ENCODE peak calls at places on chromosomes 11 and 22, in five cellular contexts. D is GM19239; V is A549; C is caudate nucleus; T is activated CD4-positive, alpha-beta memory T cell treated with anti-CD3 and anti-CD28 coated beads for 36 hours. O is an unnamed sample.

GRCh38 chr11:36340909-36341308 is 44.8 kb downstream of the PRR5L start:
- DNase-seq in D (no peak), V (no peak), C (no peak), T (no peak), O (no peak)

GRCh38 chr11:35005156-35005780 is 88.8 kb downstream of the PDHX start:
- DNase-seq in D (no peak), V (no peak), C (no peak), T (no peak), O (no peak)

GRCh38 chr11:123061403-123062157 is at the start of gene HSPA8:
- DNase-seq in D (no peak), V (no peak), C (peak), T (peak), O (peak)

GRCh38 chr11:112096194-112096593 is 9.5 kb downstream of the SDHD start:
- DNase-seq in D (no peak), V (no peak), C (no peak), T (no peak), O (peak)

GRCh38 chr11:78231962-78232459 is 43.3 kb downstream of the USP35 start:
- DNase-seq in D (no peak), V (no peak), C (no peak), T (no peak), O (peak)

GRCh38 chr22:45867906-45868555 is 108.9 kb downstream of the WNT7B start:
- DNase-seq in D (no peak), V (no peak), C (no peak), T (no peak), O (no peak)

GRCh38 chr11:8263109-8263768 is 439 bp downstream of the LMO1 start:
- DNase-seq in D (no peak), V (no peak), C (no peak), T (no peak), O (no peak)

GRCh38 chr11:123653405-123653996 is 923 bp downstream of the SCN3B start:
- DNase-seq in D (no peak), V (peak), C (no peak), T (no peak), O (no peak)

GRCh38 chr11:69292221-69292648 is 1.7 kb upstream of the MYEOV start:
- DNase-seq in D (peak), V (no peak), C (no peak), T (peak), O (no peak)

GRCh38 chr22:34414467-34415440 is 494.5 kb upstream of the LARGE1 start:
- DNase-seq in D (peak), V (peak), C (no peak), T (peak), O (no peak)

GRCh38 chr22:40654522-40655167 is 18.1 kb upstream of the MRTFA start:
- DNase-seq in D (no peak), V (peak), C (peak), T (no peak), O (peak)

GRCh38 chr11:765802-766091 is 11.5 kb downstream of the GATD1 start:
- DNase-seq in D (no peak), V (no peak), C (no peak), T (no peak), O (no peak)

GRCh38 chr22:36411589-36412258 is 24.0 kb upstream of the MYH9 start:
- DNase-seq in D (no peak), V (no peak), C (no peak), T (peak), O (no peak)

GRCh38 chr11:36041988-36042606 is 98.2 kb downstream of the LDLRAD3 start:
- DNase-seq in D (no peak), V (no peak), C (no peak), T (no peak), O (peak)

GRCh38 chr11:75896843-75897419 is 81.9 kb downstream of the UVRAG start:
- DNase-seq in D (no peak), V (peak), C (no peak), T (no peak), O (peak)

GRCh38 chr22:39253427-39254070 is 8.8 kb upstream of the PDGFB start:
- DNase-seq in D (no peak), V (peak), C (no peak), T (peak), O (peak)

GRCh38 chr11:4118107-4118506 is 23.5 kb downstream of the RRM1 start:
- DNase-seq in D (no peak), V (no peak), C (no peak), T (no peak), O (peak)

GRCh38 chr11:3155691-3156258 is 9.3 kb downstream of the OSBPL5 start:
- DNase-seq in D (no peak), V (no peak), C (no peak), T (no peak), O (peak)

GRCh38 chr22:47724751-47725150 is 962.3 kb downstream of the TBC1D22A start:
- DNase-seq in D (no peak), V (no peak), C (no peak), T (no peak), O (no peak)

GRCh38 chr11:61949169-61950034 is 749 bp upstream of the BEST1 start:
- DNase-seq in D (no peak), V (peak), C (peak), T (peak), O (peak)

GRCh38 chr11:93903989-93904388 is 53.6 kb upstream of the VSTM5 start:
- DNase-seq in D (no peak), V (no peak), C (no peak), T (no peak), O (no peak)

GRCh38 chr11:68003846-68004550 is at the start of gene UNC93B1:
- DNase-seq in D (peak), V (no peak), C (no peak), T (peak), O (peak)

GRCh38 chr11:65084598-65085375 is 765 bp downstream of the ZFPL1 start:
- DNase-seq in D (no peak), V (no peak), C (no peak), T (no peak), O (no peak)

GRCh38 chr22:23237841-23238240 is 57.5 kb downstream of the BCR start:
- DNase-seq in D (no peak), V (no peak), C (no peak), T (peak), O (no peak)

GRCh38 chr11:47924184-47924671 is 56.1 kb upstream of the PTPRJ start:
- DNase-seq in D (no peak), V (peak), C (no peak), T (peak), O (peak)

GRCh38 chr11:10350341-10350740 is 45.5 kb downstream of the ADM start:
- DNase-seq in D (no peak), V (no peak), C (no peak), T (no peak), O (peak)

GRCh38 chr22:42562282-42562681 is 8.5 kb downstream of the SERHL2 start:
- DNase-seq in D (no peak), V (no peak), C (no peak), T (no peak), O (no peak)

GRCh38 chr11:19648321-19648720 is 64.3 kb upstream of the NAV2 start:
- DNase-seq in D (no peak), V (no peak), C (no peak), T (no peak), O (no peak)

GRCh38 chr11:110362916-110363574 is 66.6 kb upstream of the RDX start:
- DNase-seq in D (no peak), V (no peak), C (no peak), T (no peak), O (no peak)

GRCh38 chr11:74532496-74533246 is 39.1 kb upstream of the LIPT2 start:
- DNase-seq in D (no peak), V (no peak), C (no peak), T (no peak), O (no peak)

GRCh38 chr11:7858001-7858400 is 61.3 kb upstream of the OR5P2 start:
- DNase-seq in D (no peak), V (no peak), C (no peak), T (no peak), O (no peak)

GRCh38 chr22:36379593-36380361 is 8.0 kb downstream of the MYH9 start:
- DNase-seq in D (no peak), V (no peak), C (no peak), T (peak), O (no peak)